ENCODE peak calls at places on chromosomes 2 and 18, in five cellular contexts. One of them, this sample, is unnamed.

GRCh38 chr2:127108090-127108523 is 1.2 kb upstream of the BIN1 start:
- DNase-seq in hypothalamus: no peak
- DNase-seq in T-helper 2 cell: no peak
- DNase-seq in Peyer's patch: no peak
- DNase-seq in astrocyte of the cerebellum: no peak
- DNase-seq in this sample: no peak

GRCh38 chr2:46146866-46147502 is 150.2 kb upstream of the EPAS1 start:
- DNase-seq in T-helper 2 cell: peak
- DNase-seq in hypothalamus: no peak
- DNase-seq in Peyer's patch: no peak
- DNase-seq in astrocyte of the cerebellum: no peak
- DNase-seq in this sample: no peak

GRCh38 chr18:37375181-37375580 is 190.4 kb downstream of the CELF4 start:
- DNase-seq in hypothalamus: no peak
- DNase-seq in T-helper 2 cell: no peak
- DNase-seq in Peyer's patch: no peak
- DNase-seq in astrocyte of the cerebellum: no peak
- DNase-seq in this sample: no peak

GRCh38 chr2:86225581-86225980 is 26.3 kb downstream of the MRPL35 start:
- DNase-seq in astrocyte of the cerebellum: no peak
- DNase-seq in hypothalamus: no peak
- DNase-seq in T-helper 2 cell: peak
- DNase-seq in Peyer's patch: no peak
- DNase-seq in this sample: peak

GRCh38 chr2:45950606-45951005 is 299.1 kb downstream of the PRKCE start:
- DNase-seq in astrocyte of the cerebellum: no peak
- DNase-seq in Peyer's patch: no peak
- DNase-seq in T-helper 2 cell: no peak
- DNase-seq in hypothalamus: no peak
- DNase-seq in this sample: no peak

GRCh38 chr2:239715606-239716005 is 309.5 kb downstream of the NDUFA10 start:
- DNase-seq in astrocyte of the cerebellum: no peak
- DNase-seq in T-helper 2 cell: no peak
- DNase-seq in hypothalamus: no peak
- DNase-seq in Peyer's patch: no peak
- DNase-seq in this sample: no peak

GRCh38 chr18:35244671-35245070 is 3.8 kb downstream of the ZNF397 start:
- DNase-seq in hypothalamus: no peak
- DNase-seq in Peyer's patch: no peak
- DNase-seq in astrocyte of the cerebellum: no peak
- DNase-seq in T-helper 2 cell: no peak
- DNase-seq in this sample: no peak

GRCh38 chr2:217804786-217805678 is 197.8 kb downstream of the TNS1 start:
- DNase-seq in hypothalamus: no peak
- DNase-seq in T-helper 2 cell: peak
- DNase-seq in Peyer's patch: peak
- DNase-seq in astrocyte of the cerebellum: no peak
- DNase-seq in this sample: no peak

GRCh38 chr2:20955277-20956026 is 88.4 kb downstream of the APOB start:
- DNase-seq in T-helper 2 cell: no peak
- DNase-seq in Peyer's patch: no peak
- DNase-seq in astrocyte of the cerebellum: no peak
- DNase-seq in hypothalamus: no peak
- DNase-seq in this sample: no peak

GRCh38 chr2:206805922-206806607 is 40.7 kb downstream of the FASTKD2 start:
- DNase-seq in T-helper 2 cell: no peak
- DNase-seq in Peyer's patch: no peak
- DNase-seq in astrocyte of the cerebellum: no peak
- DNase-seq in hypothalamus: no peak
- DNase-seq in this sample: no peak

GRCh38 chr2:88239781-88240180 is 69.6 kb downstream of the THNSL2 start:
- DNase-seq in astrocyte of the cerebellum: no peak
- DNase-seq in hypothalamus: no peak
- DNase-seq in Peyer's patch: no peak
- DNase-seq in T-helper 2 cell: no peak
- DNase-seq in this sample: no peak

GRCh38 chr2:58921676-58922075 is 680.6 kb upstream of the FANCL start:
- DNase-seq in T-helper 2 cell: no peak
- DNase-seq in hypothalamus: no peak
- DNase-seq in astrocyte of the cerebellum: no peak
- DNase-seq in Peyer's patch: no peak
- DNase-seq in this sample: no peak

GRCh38 chr2:2850891-2851290 is 519.8 kb upstream of the MYT1L start:
- DNase-seq in T-helper 2 cell: no peak
- DNase-seq in Peyer's patch: no peak
- DNase-seq in hypothalamus: no peak
- DNase-seq in astrocyte of the cerebellum: no peak
- DNase-seq in this sample: no peak

GRCh38 chr2:503288-503999 is 173.8 kb downstream of the TMEM18 start:
- DNase-seq in Peyer's patch: no peak
- DNase-seq in astrocyte of the cerebellum: no peak
- DNase-seq in hypothalamus: no peak
- DNase-seq in T-helper 2 cell: no peak
- DNase-seq in this sample: no peak

GRCh38 chr2:217798191-217798590 is 204.6 kb downstream of the TNS1 start:
- DNase-seq in hypothalamus: no peak
- DNase-seq in T-helper 2 cell: no peak
- DNase-seq in Peyer's patch: no peak
- DNase-seq in astrocyte of the cerebellum: no peak
- DNase-seq in this sample: no peak